ENCODE peak calls at places on chromosomes 6 and 20, in four cellular contexts. C is left lung, M is Peyer's patch, Y is tibial nerve. W is an unnamed sample. For H3K4me1, the result is how much of the 10 kb centered on the place peaks cover.

GRCh38 chr6:16181429-16182359 is 52.8 kb downstream of the MYLIP start:
- DNase-seq in C (no peak), M (no peak), Y (no peak), W (no peak)

GRCh38 chr20:32300647-32301046 is 23.2 kb downstream of the KIF3B start:
- DNase-seq in C (no peak), M (no peak), Y (no peak), W (no peak)

GRCh38 chr6:94570576-94570975 is 1006.8 kb upstream of the MANEA start:
- DNase-seq in C (no peak), M (no peak), Y (no peak), W (no peak)

GRCh38 chr6:118578617-118579016 is 30.5 kb downstream of the PLN start:
- DNase-seq in C (no peak), M (no peak), Y (no peak), W (no peak)

GRCh38 chr6:149627672-149628071 is 20.8 kb downstream of the KATNA1 start:
- DNase-seq in C (no peak), M (no peak), Y (no peak), W (no peak)

GRCh38 chr6:169830876-169831275 is 79.5 kb downstream of the ERMARD start:
- DNase-seq in C (no peak), M (no peak), Y (no peak), W (peak)

GRCh38 chr6:26249959-26250805 is 114.8 kb upstream of the BTN3A2 start:
- DNase-seq in C (peak), M (peak), Y (no peak), W (peak)

GRCh38 chr20:34390769-34391447 is 27.8 kb downstream of the ITCH start:
- DNase-seq in C (peak), M (peak), Y (no peak), W (no peak)

GRCh38 chr20:13610205-13610604 is 28.5 kb downstream of the TASP1 start:
- DNase-seq in C (no peak), M (no peak), Y (no peak), W (peak)
- TF ChIP-seq CTCF in C (no peak), M (no peak), Y (peak), W (peak)

GRCh38 chr6:6005467-6006427 is 978 bp downstream of the NRN1 start:
- DNase-seq in C (no peak), M (no peak), Y (no peak), W (peak)
- H3K4me1 ChIP-seq in C (half or more), M (under half), Y (under half), W (under half)

GRCh38 chr6:5337573-5337972 is 76.3 kb downstream of the FARS2 start:
- DNase-seq in C (no peak), M (no peak), Y (no peak), W (no peak)
- TF ChIP-seq CTCF in C (no peak), M (no peak), Y (no peak), W (peak)

DNA sequence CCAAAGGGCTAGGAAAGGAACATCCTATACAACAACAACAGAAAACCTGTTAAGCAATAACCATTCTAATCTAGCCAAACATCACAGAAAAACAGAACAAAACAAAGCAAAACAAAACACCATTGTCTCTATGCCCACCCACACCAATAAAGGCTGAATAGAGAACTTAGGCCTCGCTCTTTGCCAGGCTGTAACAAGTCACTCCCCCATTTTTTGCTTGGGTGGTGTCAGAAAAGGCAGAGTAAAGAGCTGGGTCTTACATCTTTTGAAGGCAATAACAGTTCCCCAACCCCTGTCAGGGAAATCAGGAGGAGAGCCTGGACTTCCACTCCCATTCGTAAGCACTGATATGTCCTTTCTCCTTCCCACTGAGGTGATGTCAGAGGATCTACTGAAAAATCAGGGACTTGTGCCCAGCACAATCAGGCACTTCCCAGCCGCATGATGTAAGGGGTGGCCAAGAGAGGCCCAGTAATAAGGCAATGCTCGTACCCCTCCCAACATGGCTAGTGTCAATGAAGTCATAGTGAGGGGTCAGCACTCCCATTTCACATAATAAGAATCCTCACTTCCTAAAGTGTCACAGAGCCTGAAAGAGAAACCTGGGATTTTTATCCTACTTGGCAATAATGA is 31.0 kb downstream of the THEMIS start:
- DNase-seq in C (no peak), M (no peak), Y (no peak), W (peak)
- H3K4me1 ChIP-seq in C (under half), M (under half), Y (under half), W (under half)

DNA sequence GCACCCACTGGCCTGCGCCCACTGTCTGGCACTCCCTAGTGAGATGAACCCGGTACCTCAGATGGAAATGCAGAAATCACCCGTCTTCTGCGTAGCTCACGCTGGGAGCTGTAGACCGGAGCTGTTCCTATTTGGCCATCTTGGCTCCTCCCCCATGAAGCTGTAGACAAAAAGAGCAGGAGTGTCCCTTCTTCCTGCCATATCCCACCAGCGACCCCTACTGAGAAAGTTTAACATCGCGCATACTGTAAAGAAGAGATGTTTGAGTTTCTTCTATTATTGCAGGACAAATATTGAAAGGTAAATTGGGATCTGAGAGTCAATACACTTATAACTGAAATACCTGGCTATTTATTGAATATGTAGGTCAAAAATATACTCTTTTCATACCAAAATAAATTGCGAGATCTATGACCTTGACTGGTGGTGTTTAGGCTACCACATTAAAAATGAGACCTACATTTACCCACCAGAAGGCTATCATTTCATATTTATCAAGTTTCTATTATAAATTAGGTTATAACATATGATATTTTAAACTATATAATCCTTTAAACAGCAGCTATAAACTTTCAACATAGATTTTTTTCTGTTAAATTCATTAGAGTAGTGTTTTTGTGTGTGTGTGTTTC is 586.3 kb downstream of the HTR1B start:
- DNase-seq in C (no peak), M (peak), Y (no peak), W (peak)
- TF ChIP-seq CTCF in C (no peak), M (peak), Y (no peak), W (peak)

GRCh38 chr6:137912813-137913212 is 45.8 kb downstream of the TNFAIP3 start:
- DNase-seq in C (no peak), M (no peak), Y (no peak), W (no peak)

GRCh38 chr6:137909533-137909932 is 42.5 kb downstream of the TNFAIP3 start:
- DNase-seq in C (no peak), M (no peak), Y (no peak), W (no peak)

GRCh38 chr6:137911675-137912158 is 44.7 kb downstream of the TNFAIP3 start:
- DNase-seq in C (no peak), M (no peak), Y (no peak), W (no peak)

GRCh38 chr6:137910424-137910834 is 43.4 kb downstream of the TNFAIP3 start:
- DNase-seq in C (peak), M (peak), Y (no peak), W (no peak)

DNA sequence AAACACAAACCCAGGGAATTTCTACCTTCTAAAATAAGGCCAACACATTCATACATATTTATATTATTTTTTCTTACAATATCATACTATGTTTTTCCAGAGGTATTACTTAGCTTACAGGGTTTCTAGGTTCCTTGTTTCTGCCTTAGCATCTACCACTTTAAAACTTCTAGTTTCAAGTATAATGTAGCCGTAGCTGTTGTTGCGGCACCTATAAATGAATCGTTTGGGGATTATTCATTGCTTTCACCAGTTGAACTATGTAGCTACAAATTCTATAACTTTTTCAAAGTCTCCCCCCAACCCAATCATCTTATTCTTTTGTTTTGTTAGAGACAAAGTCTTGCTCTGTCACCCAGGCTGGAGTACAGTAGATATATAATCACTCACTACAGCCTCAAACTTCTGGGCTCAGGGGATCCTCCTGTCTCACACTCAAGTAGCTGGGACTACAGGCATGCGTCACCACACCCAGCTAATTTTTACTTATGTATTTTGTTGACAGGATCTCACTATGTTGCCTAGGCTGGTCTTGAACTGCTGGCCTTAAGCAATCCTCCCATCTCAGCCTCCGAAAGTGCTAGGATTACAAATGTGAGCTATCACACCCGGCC is 43.9 kb downstream of the TNFAIP3 start:
- DNase-seq in C (no peak), M (no peak), Y (no peak), W (no peak)
- H3K4me1 ChIP-seq in C (under half), M (under half), Y (under half), W (under half)

GRCh38 chr6:166752097-166752496 is 125.0 kb upstream of the RPS6KA2 start:
- DNase-seq in C (no peak), M (peak), Y (no peak), W (no peak)

GRCh38 chr6:166751051-166751595 is 124.1 kb upstream of the RPS6KA2 start:
- DNase-seq in C (no peak), M (peak), Y (no peak), W (peak)

GRCh38 chr6:166757226-166758135 is 130.4 kb upstream of the RPS6KA2 start:
- DNase-seq in C (no peak), M (no peak), Y (no peak), W (peak)

GRCh38 chr6:166752928-166753721 is 126.1 kb upstream of the RPS6KA2 start:
- DNase-seq in C (no peak), M (no peak), Y (no peak), W (no peak)

DNA sequence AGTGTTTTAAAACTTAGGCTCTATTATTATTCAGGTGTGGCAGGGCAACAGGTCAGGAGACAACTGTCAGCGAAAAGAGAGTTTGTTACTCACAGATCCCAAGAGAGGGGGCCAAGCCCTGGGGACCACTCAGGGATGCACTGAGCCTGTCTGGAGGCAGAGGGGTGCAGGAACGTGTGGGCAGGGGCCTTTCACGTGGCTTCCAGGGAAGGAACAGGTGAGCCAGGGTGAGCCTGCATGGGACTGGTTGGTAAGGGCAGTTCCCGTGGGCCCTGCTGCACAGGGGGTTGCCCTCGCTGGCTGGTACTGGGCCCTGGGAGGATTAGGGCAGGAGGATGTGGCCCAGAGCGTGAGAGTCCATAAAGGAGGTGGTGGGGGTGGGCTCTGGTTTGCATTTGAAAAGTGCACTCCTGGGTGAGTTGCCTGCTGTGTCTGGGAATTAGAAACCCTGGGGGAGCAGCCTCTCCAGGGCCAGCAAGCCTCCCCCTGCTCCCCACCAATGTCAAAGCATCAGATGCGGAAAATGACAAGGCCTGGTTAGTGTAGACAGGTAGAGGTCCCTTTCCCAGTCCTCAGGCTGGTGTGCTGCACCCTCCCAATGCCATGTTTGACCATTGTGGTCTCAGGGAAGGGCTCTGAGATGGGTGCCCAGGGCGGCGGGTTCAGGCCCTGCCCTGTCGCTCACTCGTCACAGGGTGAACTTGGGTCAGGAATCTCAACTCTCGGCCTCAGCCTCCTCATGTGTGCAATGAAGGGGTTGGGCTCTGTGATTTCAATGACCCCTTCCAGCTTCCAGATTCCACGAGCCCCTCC is 127.4 kb upstream of the RPS6KA2 start:
- DNase-seq in C (no peak), M (no peak), Y (no peak), W (peak)
- TF ChIP-seq CTCF in C (no peak), M (no peak), Y (no peak), W (no peak)

GRCh38 chr20:57688295-57688694 is 21.5 kb downstream of the PMEPA1 start:
- DNase-seq in C (no peak), M (no peak), Y (no peak), W (no peak)
- H3K4me1 ChIP-seq in C (under half), M (under half), Y (under half), W (under half)

DNA sequence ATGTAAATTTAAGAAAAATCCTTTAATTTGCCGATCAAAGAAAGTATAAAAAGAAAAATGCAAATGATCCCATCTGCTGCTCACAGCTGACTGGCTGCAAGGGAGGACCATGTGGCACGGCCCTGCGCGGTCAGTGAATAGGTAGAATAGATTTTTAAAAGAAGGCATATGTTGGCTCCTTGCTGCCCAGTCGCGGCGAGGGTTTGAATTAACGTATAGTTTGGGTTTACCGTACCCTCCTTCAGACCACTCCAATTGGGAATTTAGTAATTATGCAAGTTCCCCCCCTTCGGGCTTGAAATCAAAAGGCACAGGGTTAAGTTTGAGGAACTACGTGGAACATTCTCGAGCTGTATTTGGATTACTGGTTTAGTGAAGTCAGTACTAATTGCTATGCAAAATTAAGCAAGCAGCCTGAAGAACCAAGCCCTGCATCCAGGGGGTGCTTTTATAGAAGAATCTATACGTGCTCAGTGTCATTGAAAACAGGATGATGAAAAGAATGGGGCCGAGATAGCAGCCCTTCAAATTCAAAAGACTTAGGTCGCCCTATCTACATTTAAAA is 1.1 kb upstream of the BEND3 start:
- DNase-seq in C (peak), M (peak), Y (no peak), W (peak)
- TF ChIP-seq CTCF in C (no peak), M (no peak), Y (no peak), W (peak)